ENCODE peak calls at places on chromosomes 1 and 21, in six cellular contexts. One of them, this sample, is unnamed.

GRCh38 chr1:36342426-36343185 is 19.2 kb upstream of the EVA1B start:
- DNase-seq in H9: peak; percentile 67
- DNase-seq in AG04450: no peak
- DNase-seq in adrenal gland: peak; percentile 68
- DNase-seq in stimulated activated CD8-positive, alpha-beta memory T cell treated with anti-CD3 and anti-CD28 coated beads, Interleukin-15, amount 100 ng/mL, for 1 hour: peak; percentile 44
- DNase-seq in NCI-H82: peak; percentile 63
- DNase-seq in this sample: peak; percentile 51

GRCh38 chr1:219555031-219555667 is 57.8 kb downstream of the ZC3H11B start:
- DNase-seq in H9: peak; percentile 73
- DNase-seq in AG04450: no peak
- DNase-seq in adrenal gland: no peak
- DNase-seq in stimulated activated CD8-positive, alpha-beta memory T cell treated with anti-CD3 and anti-CD28 coated beads, Interleukin-15, amount 100 ng/mL, for 1 hour: no peak
- DNase-seq in NCI-H82: no peak
- DNase-seq in this sample: no peak

GRCh38 chr21:36126621-36127110 is 8.2 kb upstream of the CBR3 start:
- DNase-seq in H9: peak; percentile 11
- DNase-seq in AG04450: no peak
- DNase-seq in adrenal gland: no peak
- DNase-seq in stimulated activated CD8-positive, alpha-beta memory T cell treated with anti-CD3 and anti-CD28 coated beads, Interleukin-15, amount 100 ng/mL, for 1 hour: no peak
- DNase-seq in NCI-H82: no peak
- DNase-seq in this sample: no peak

GRCh38 chr1:42998381-42998780 is 39.7 kb upstream of the SLC2A1 start:
- DNase-seq in H9: no peak
- DNase-seq in AG04450: peak; percentile 16
- DNase-seq in adrenal gland: no peak
- DNase-seq in stimulated activated CD8-positive, alpha-beta memory T cell treated with anti-CD3 and anti-CD28 coated beads, Interleukin-15, amount 100 ng/mL, for 1 hour: no peak
- DNase-seq in NCI-H82: no peak
- DNase-seq in this sample: no peak

GRCh38 chr1:229411434-229412055 is 22.3 kb downstream of the ACTA1 start:
- DNase-seq in H9: no peak
- DNase-seq in AG04450: no peak
- DNase-seq in adrenal gland: no peak
- DNase-seq in stimulated activated CD8-positive, alpha-beta memory T cell treated with anti-CD3 and anti-CD28 coated beads, Interleukin-15, amount 100 ng/mL, for 1 hour: no peak
- DNase-seq in NCI-H82: no peak
- DNase-seq in this sample: no peak

GRCh38 chr1:30313584-30313983 is 409.8 kb downstream of the MATN1 start:
- DNase-seq in H9: no peak
- DNase-seq in AG04450: no peak
- DNase-seq in adrenal gland: no peak
- DNase-seq in stimulated activated CD8-positive, alpha-beta memory T cell treated with anti-CD3 and anti-CD28 coated beads, Interleukin-15, amount 100 ng/mL, for 1 hour: no peak
- DNase-seq in NCI-H82: no peak
- DNase-seq in this sample: no peak

GRCh38 chr1:22553991-22554522 is 9.2 kb upstream of the EPHA8 start:
- DNase-seq in H9: no peak
- DNase-seq in AG04450: no peak
- DNase-seq in adrenal gland: no peak
- DNase-seq in stimulated activated CD8-positive, alpha-beta memory T cell treated with anti-CD3 and anti-CD28 coated beads, Interleukin-15, amount 100 ng/mL, for 1 hour: no peak
- DNase-seq in NCI-H82: no peak
- DNase-seq in this sample: no peak

GRCh38 chr1:30512922-30513265 is 210.5 kb downstream of the MATN1 start:
- DNase-seq in H9: peak; percentile 20
- DNase-seq in AG04450: no peak
- DNase-seq in adrenal gland: no peak
- DNase-seq in stimulated activated CD8-positive, alpha-beta memory T cell treated with anti-CD3 and anti-CD28 coated beads, Interleukin-15, amount 100 ng/mL, for 1 hour: no peak
- DNase-seq in NCI-H82: no peak
- DNase-seq in this sample: no peak

GRCh38 chr21:42574234-42575027 is 60.8 kb downstream of the SLC37A1 start:
- DNase-seq in H9: no peak
- DNase-seq in AG04450: no peak
- DNase-seq in adrenal gland: peak; percentile 15
- DNase-seq in stimulated activated CD8-positive, alpha-beta memory T cell treated with anti-CD3 and anti-CD28 coated beads, Interleukin-15, amount 100 ng/mL, for 1 hour: no peak
- DNase-seq in NCI-H82: peak; percentile 56
- DNase-seq in this sample: no peak

GRCh38 chr1:110337704-110338199 is 1.4 kb upstream of the RBM15 start:
- DNase-seq in H9: peak; percentile 56
- DNase-seq in AG04450: no peak
- DNase-seq in adrenal gland: peak; percentile 50
- DNase-seq in stimulated activated CD8-positive, alpha-beta memory T cell treated with anti-CD3 and anti-CD28 coated beads, Interleukin-15, amount 100 ng/mL, for 1 hour: no peak
- DNase-seq in NCI-H82: peak; percentile 72
- DNase-seq in this sample: peak; percentile 58

GRCh38 chr1:220062629-220063028 is 16.3 kb upstream of the EPRS1 start:
- DNase-seq in H9: no peak
- DNase-seq in AG04450: no peak
- DNase-seq in adrenal gland: no peak
- DNase-seq in stimulated activated CD8-positive, alpha-beta memory T cell treated with anti-CD3 and anti-CD28 coated beads, Interleukin-15, amount 100 ng/mL, for 1 hour: no peak
- DNase-seq in NCI-H82: no peak
- DNase-seq in this sample: no peak

GRCh38 chr1:10910490-10911273 is 101.8 kb upstream of the TARDBP start:
- DNase-seq in H9: no peak
- DNase-seq in AG04450: no peak
- DNase-seq in adrenal gland: no peak
- DNase-seq in stimulated activated CD8-positive, alpha-beta memory T cell treated with anti-CD3 and anti-CD28 coated beads, Interleukin-15, amount 100 ng/mL, for 1 hour: no peak
- DNase-seq in NCI-H82: peak; percentile 69
- DNase-seq in this sample: no peak

GRCh38 chr1:16326833-16327404 is 25.4 kb downstream of the FBXO42 start:
- DNase-seq in H9: no peak
- DNase-seq in AG04450: no peak
- DNase-seq in adrenal gland: no peak
- DNase-seq in stimulated activated CD8-positive, alpha-beta memory T cell treated with anti-CD3 and anti-CD28 coated beads, Interleukin-15, amount 100 ng/mL, for 1 hour: no peak
- DNase-seq in NCI-H82: no peak
- DNase-seq in this sample: no peak

This sample was measured in RKO.